ENCODE peak calls at places on chromosomes 3 and 15, in eight cellular contexts. One of them, this sample, is unnamed.

GRCh38 chr15:39270976-39271375 is 309.9 kb upstream of the THBS1 start:
- DNase-seq in iPS DF 6.9: no peak
- DNase-seq in esophagus muscularis mucosa: no peak
- DNase-seq in heart right ventricle: no peak
- DNase-seq in tibial artery: no peak
- DNase-seq in Peyer's patch: no peak
- DNase-seq in left lung: no peak
- DNase-seq in vagina: no peak
- DNase-seq in this sample: no peak

GRCh38 chr3:29348311-29348710 is 67.4 kb downstream of the RBMS3 start:
- DNase-seq in iPS DF 6.9: no peak
- DNase-seq in esophagus muscularis mucosa: no peak
- DNase-seq in heart right ventricle: no peak
- DNase-seq in tibial artery: no peak
- DNase-seq in Peyer's patch: no peak
- DNase-seq in left lung: no peak
- DNase-seq in vagina: no peak
- DNase-seq in this sample: no peak

GRCh38 chr3:67176396-67176795 is 178.3 kb downstream of the KBTBD8 start:
- DNase-seq in iPS DF 6.9: no peak
- DNase-seq in esophagus muscularis mucosa: no peak
- DNase-seq in heart right ventricle: no peak
- DNase-seq in tibial artery: no peak
- DNase-seq in Peyer's patch: no peak
- DNase-seq in left lung: no peak
- DNase-seq in vagina: no peak
- DNase-seq in this sample: no peak

GRCh38 chr3:56347219-56347871 is 120.9 kb downstream of the ERC2 start:
- DNase-seq in iPS DF 6.9: peak; percentile 64
- DNase-seq in esophagus muscularis mucosa: no peak
- DNase-seq in heart right ventricle: peak; percentile 5
- DNase-seq in tibial artery: no peak
- DNase-seq in Peyer's patch: no peak
- DNase-seq in left lung: no peak
- DNase-seq in vagina: no peak
- DNase-seq in this sample: no peak

GRCh38 chr15:80572337-80572736 is 122.8 kb upstream of the ABHD17C start:
- DNase-seq in iPS DF 6.9: no peak
- DNase-seq in esophagus muscularis mucosa: no peak
- DNase-seq in heart right ventricle: no peak
- DNase-seq in tibial artery: no peak
- DNase-seq in Peyer's patch: peak; percentile 3
- DNase-seq in left lung: no peak
- DNase-seq in vagina: no peak
- DNase-seq in this sample: no peak

GRCh38 chr3:103847081-103848062 is 1412.6 kb downstream of the ZPLD1 start:
- DNase-seq in iPS DF 6.9: no peak
- DNase-seq in esophagus muscularis mucosa: no peak
- DNase-seq in heart right ventricle: no peak
- DNase-seq in tibial artery: no peak
- DNase-seq in Peyer's patch: no peak
- DNase-seq in left lung: peak; percentile 12
- DNase-seq in vagina: no peak
- DNase-seq in this sample: peak; percentile 47

GRCh38 chr3:9279959-9280358 is 30.5 kb upstream of the SRGAP3 start:
- DNase-seq in iPS DF 6.9: no peak
- DNase-seq in esophagus muscularis mucosa: no peak
- DNase-seq in heart right ventricle: no peak
- DNase-seq in tibial artery: no peak
- DNase-seq in Peyer's patch: no peak
- DNase-seq in left lung: no peak
- DNase-seq in vagina: no peak
- DNase-seq in this sample: no peak

GRCh38 chr3:111668912-111669488 is 73.9 kb upstream of the ZBED2 start:
- DNase-seq in iPS DF 6.9: no peak
- DNase-seq in esophagus muscularis mucosa: no peak
- DNase-seq in heart right ventricle: no peak
- DNase-seq in tibial artery: no peak
- DNase-seq in Peyer's patch: no peak
- DNase-seq in left lung: no peak
- DNase-seq in vagina: no peak
- DNase-seq in this sample: no peak

GRCh38 chr3:88462241-88462640 is 312.5 kb downstream of the C3orf38 start:
- DNase-seq in iPS DF 6.9: no peak
- DNase-seq in esophagus muscularis mucosa: no peak
- DNase-seq in heart right ventricle: no peak
- DNase-seq in tibial artery: no peak
- DNase-seq in Peyer's patch: no peak
- DNase-seq in left lung: no peak
- DNase-seq in vagina: no peak
- DNase-seq in this sample: no peak

GRCh38 chr3:48698891-48699290 is 13.2 kb upstream of the NCKIPSD start:
- DNase-seq in iPS DF 6.9: no peak
- DNase-seq in esophagus muscularis mucosa: no peak
- DNase-seq in heart right ventricle: no peak
- DNase-seq in tibial artery: no peak
- DNase-seq in Peyer's patch: no peak
- DNase-seq in left lung: no peak
- DNase-seq in vagina: no peak
- DNase-seq in this sample: no peak

GRCh38 chr3:77309460-77309859 is 269.6 kb downstream of the ROBO2 start:
- DNase-seq in iPS DF 6.9: no peak
- DNase-seq in esophagus muscularis mucosa: no peak
- DNase-seq in heart right ventricle: no peak
- DNase-seq in tibial artery: no peak
- DNase-seq in Peyer's patch: no peak
- DNase-seq in left lung: no peak
- DNase-seq in vagina: no peak
- DNase-seq in this sample: no peak

GRCh38 chr3:41933154-41933676 is 28.7 kb downstream of the ULK4 start:
- DNase-seq in iPS DF 6.9: no peak
- DNase-seq in esophagus muscularis mucosa: peak; percentile 37
- DNase-seq in heart right ventricle: no peak
- DNase-seq in tibial artery: no peak
- DNase-seq in Peyer's patch: no peak
- DNase-seq in left lung: no peak
- DNase-seq in vagina: no peak
- DNase-seq in this sample: no peak

GRCh38 chr3:127822836-127823589 is 698 bp upstream of the MGLL start:
- DNase-seq in iPS DF 6.9: no peak
- DNase-seq in esophagus muscularis mucosa: no peak
- DNase-seq in heart right ventricle: peak; percentile 63
- DNase-seq in tibial artery: peak; percentile 89
- DNase-seq in Peyer's patch: peak; percentile 83
- DNase-seq in left lung: peak; percentile 91
- DNase-seq in vagina: peak; percentile 95
- DNase-seq in this sample: peak; percentile 79

GRCh38 chr15:40398413-40398873 is 7.2 kb upstream of the IVD start:
- DNase-seq in iPS DF 6.9: no peak
- DNase-seq in esophagus muscularis mucosa: no peak
- DNase-seq in heart right ventricle: no peak
- DNase-seq in tibial artery: no peak
- DNase-seq in Peyer's patch: peak; percentile 82
- DNase-seq in left lung: no peak
- DNase-seq in vagina: no peak
- DNase-seq in this sample: peak; percentile 62

GRCh38 chr3:189132125-189132744 is 39.5 kb upstream of the TPRG1 start:
- DNase-seq in iPS DF 6.9: no peak
- DNase-seq in esophagus muscularis mucosa: peak; percentile 55
- DNase-seq in heart right ventricle: peak; percentile 31
- DNase-seq in tibial artery: no peak
- DNase-seq in Peyer's patch: peak; percentile 84
- DNase-seq in left lung: peak; percentile 74
- DNase-seq in vagina: no peak
- DNase-seq in this sample: peak; percentile 75

GRCh38 chr15:64521726-64522164 is 61.4 kb downstream of the ZNF609 start:
- DNase-seq in iPS DF 6.9: no peak
- DNase-seq in esophagus muscularis mucosa: no peak
- DNase-seq in heart right ventricle: peak; percentile 21
- DNase-seq in tibial artery: no peak
- DNase-seq in Peyer's patch: no peak
- DNase-seq in left lung: no peak
- DNase-seq in vagina: no peak
- DNase-seq in this sample: no peak

GRCh38 chr15:68400066-68400456 is 31.9 kb downstream of the ITGA11 start:
- DNase-seq in iPS DF 6.9: no peak
- DNase-seq in esophagus muscularis mucosa: no peak
- DNase-seq in heart right ventricle: no peak
- DNase-seq in tibial artery: no peak
- DNase-seq in Peyer's patch: no peak
- DNase-seq in left lung: no peak
- DNase-seq in vagina: no peak
- DNase-seq in this sample: no peak

GRCh38 chr3:55649554-55649953 is 162.4 kb upstream of the WNT5A start:
- DNase-seq in iPS DF 6.9: no peak
- DNase-seq in esophagus muscularis mucosa: no peak
- DNase-seq in heart right ventricle: no peak
- DNase-seq in tibial artery: no peak
- DNase-seq in Peyer's patch: no peak
- DNase-seq in left lung: no peak
- DNase-seq in vagina: no peak
- DNase-seq in this sample: no peak

GRCh38 chr15:66789029-66790025 is 87.3 kb downstream of the SMAD6 start:
- DNase-seq in iPS DF 6.9: peak; percentile 47
- DNase-seq in esophagus muscularis mucosa: no peak
- DNase-seq in heart right ventricle: no peak
- DNase-seq in tibial artery: peak; percentile 80
- DNase-seq in Peyer's patch: peak; percentile 54
- DNase-seq in left lung: no peak
- DNase-seq in vagina: no peak
- DNase-seq in this sample: peak; percentile 74

GRCh38 chr3:53169832-53170324 is 8.9 kb downstream of the PRKCD start:
- DNase-seq in iPS DF 6.9: no peak
- DNase-seq in esophagus muscularis mucosa: no peak
- DNase-seq in heart right ventricle: no peak
- DNase-seq in tibial artery: no peak
- DNase-seq in Peyer's patch: no peak
- DNase-seq in left lung: peak; percentile 69
- DNase-seq in vagina: no peak
- DNase-seq in this sample: no peak
- H3K4me1 ChIP-seq in iPS DF 6.9: peaks cover 13% of the 10 kb centered on the region
- H3K4me1 ChIP-seq in esophagus muscularis mucosa: peaks cover 77% of the 10 kb centered on the region
- H3K4me1 ChIP-seq in heart right ventricle: peaks cover 23% of the 10 kb centered on the region
- H3K4me1 ChIP-seq in tibial artery: peaks cover 56% of the 10 kb centered on the region
- H3K4me1 ChIP-seq in Peyer's patch: peaks cover 77% of the 10 kb centered on the region
- H3K4me1 ChIP-seq in left lung: peaks cover 95% of the 10 kb centered on the region
- H3K4me1 ChIP-seq in vagina: peaks cover 35% of the 10 kb centered on the region
- H3K4me1 ChIP-seq in this sample: no peaks in the 10 kb centered on the region

GRCh38 chr15:98917417-98917816 is 90.2 kb downstream of the PGPEP1L start:
- DNase-seq in iPS DF 6.9: no peak
- DNase-seq in esophagus muscularis mucosa: no peak
- DNase-seq in heart right ventricle: no peak
- DNase-seq in tibial artery: no peak
- DNase-seq in Peyer's patch: no peak
- DNase-seq in left lung: no peak
- DNase-seq in vagina: no peak
- DNase-seq in this sample: no peak
- H3K36me3 ChIP-seq in iPS DF 6.9: peaks cover 19% of the 10 kb centered on the region
- H3K36me3 ChIP-seq in esophagus muscularis mucosa: peaks cover 23% of the 10 kb centered on the region
- H3K36me3 ChIP-seq in heart right ventricle: peaks cover 81% of the 10 kb centered on the region
- H3K36me3 ChIP-seq in tibial artery: peaks cover 57% of the 10 kb centered on the region
- H3K36me3 ChIP-seq in Peyer's patch: peaks cover 46% of the 10 kb centered on the region
- H3K36me3 ChIP-seq in left lung: no peaks in the 10 kb centered on the region
- H3K36me3 ChIP-seq in vagina: peaks cover 54% of the 10 kb centered on the region
- H3K36me3 ChIP-seq in this sample: peaks cover 12% of the 10 kb centered on the region

DNA sequence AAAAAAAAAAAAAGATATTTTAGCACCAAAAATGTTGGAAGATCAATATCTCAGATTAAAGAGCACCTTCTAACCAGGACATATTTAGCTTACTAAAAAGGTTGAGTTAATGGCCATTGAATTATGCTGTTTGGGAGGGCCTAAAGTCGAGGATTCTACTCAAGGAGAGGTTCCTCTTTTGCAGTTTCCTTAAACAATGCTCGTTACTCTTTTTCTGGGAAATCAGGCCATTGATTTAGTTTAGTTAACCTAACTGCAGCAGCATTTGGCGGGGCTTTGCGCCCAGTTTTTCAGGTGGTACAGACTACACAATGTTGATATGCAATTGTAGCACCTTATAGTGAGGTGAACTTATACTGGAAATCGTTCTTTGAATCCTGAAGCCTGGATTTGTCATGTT is 6.8 kb downstream of the ABHD2 start:
- DNase-seq in iPS DF 6.9: no peak
- DNase-seq in esophagus muscularis mucosa: no peak
- DNase-seq in heart right ventricle: no peak
- DNase-seq in tibial artery: no peak
- DNase-seq in Peyer's patch: no peak
- DNase-seq in left lung: no peak
- DNase-seq in vagina: no peak
- DNase-seq in this sample: no peak
- H3K4me1 ChIP-seq in iPS DF 6.9: no peaks in the 10 kb centered on the region
- H3K4me1 ChIP-seq in esophagus muscularis mucosa: peaks cover 100% of the 10 kb centered on the region
- H3K4me1 ChIP-seq in heart right ventricle: peaks cover 92% of the 10 kb centered on the region
- H3K4me1 ChIP-seq in tibial artery: peaks cover 68% of the 10 kb centered on the region
- H3K4me1 ChIP-seq in Peyer's patch: peaks cover 41% of the 10 kb centered on the region
- H3K4me1 ChIP-seq in left lung: peaks cover 83% of the 10 kb centered on the region
- H3K4me1 ChIP-seq in vagina: peaks cover 52% of the 10 kb centered on the region
- H3K4me1 ChIP-seq in this sample: peaks cover 24% of the 10 kb centered on the region

GRCh38 chr15:63057454-63058335 is 15.1 kb downstream of the TPM1 start:
- DNase-seq in iPS DF 6.9: no peak
- DNase-seq in esophagus muscularis mucosa: no peak
- DNase-seq in heart right ventricle: no peak
- DNase-seq in tibial artery: no peak
- DNase-seq in Peyer's patch: no peak
- DNase-seq in left lung: no peak
- DNase-seq in vagina: no peak
- DNase-seq in this sample: no peak

GRCh38 chr15:63059075-63059474 is 16.5 kb downstream of the TPM1 start:
- DNase-seq in iPS DF 6.9: no peak
- DNase-seq in esophagus muscularis mucosa: no peak
- DNase-seq in heart right ventricle: no peak
- DNase-seq in tibial artery: no peak
- DNase-seq in Peyer's patch: no peak
- DNase-seq in left lung: no peak
- DNase-seq in vagina: no peak
- DNase-seq in this sample: no peak

GRCh38 chr15:63054281-63054683 is 11.7 kb downstream of the TPM1 start:
- DNase-seq in iPS DF 6.9: no peak
- DNase-seq in esophagus muscularis mucosa: no peak
- DNase-seq in heart right ventricle: no peak
- DNase-seq in tibial artery: no peak
- DNase-seq in Peyer's patch: no peak
- DNase-seq in left lung: no peak
- DNase-seq in vagina: no peak
- DNase-seq in this sample: no peak

GRCh38 chr15:63054985-63055384 is 12.4 kb downstream of the TPM1 start:
- DNase-seq in iPS DF 6.9: no peak
- DNase-seq in esophagus muscularis mucosa: no peak
- DNase-seq in heart right ventricle: no peak
- DNase-seq in tibial artery: no peak
- DNase-seq in Peyer's patch: no peak
- DNase-seq in left lung: no peak
- DNase-seq in vagina: no peak
- DNase-seq in this sample: no peak

DNA sequence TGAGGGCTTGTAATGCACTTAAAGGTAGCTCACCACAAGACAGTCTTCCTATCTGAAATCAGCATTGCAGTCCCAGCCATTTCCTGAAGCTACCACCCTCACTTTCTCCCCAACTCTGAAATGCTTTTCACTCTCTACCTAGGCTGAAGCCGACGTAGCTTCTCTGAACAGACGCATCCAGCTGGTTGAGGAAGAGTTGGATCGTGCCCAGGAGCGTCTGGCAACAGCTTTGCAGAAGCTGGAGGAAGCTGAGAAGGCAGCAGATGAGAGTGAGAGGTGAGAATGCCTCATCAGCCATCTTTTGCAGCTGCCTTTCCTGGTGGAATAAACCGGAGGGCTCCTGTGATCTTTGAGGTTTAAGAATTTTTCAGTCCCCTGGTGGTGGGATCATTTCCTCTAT is 14.3 kb downstream of the TPM1 start:
- DNase-seq in iPS DF 6.9: no peak
- DNase-seq in esophagus muscularis mucosa: no peak
- DNase-seq in heart right ventricle: no peak
- DNase-seq in tibial artery: no peak
- DNase-seq in Peyer's patch: peak; percentile 58
- DNase-seq in left lung: no peak
- DNase-seq in vagina: no peak
- DNase-seq in this sample: no peak
- H3K36me3 ChIP-seq in iPS DF 6.9: peaks cover 59% of the 10 kb centered on the region
- H3K36me3 ChIP-seq in esophagus muscularis mucosa: peaks cover 48% of the 10 kb centered on the region
- H3K36me3 ChIP-seq in heart right ventricle: peaks cover 68% of the 10 kb centered on the region
- H3K36me3 ChIP-seq in tibial artery: peaks cover 53% of the 10 kb centered on the region
- H3K36me3 ChIP-seq in Peyer's patch: peaks cover 55% of the 10 kb centered on the region
- H3K36me3 ChIP-seq in left lung: no peaks in the 10 kb centered on the region
- H3K36me3 ChIP-seq in vagina: peaks cover 52% of the 10 kb centered on the region
- H3K36me3 ChIP-seq in this sample: peaks cover 30% of the 10 kb centered on the region

This sample was measured in aorta.